ENCODE peak calls at places on chromosome 17, in seven cellular contexts. J, H, K, A, G, U and L are unnamed samples.
A peak's percentile ranks its signal among the peaks of the same experiment; 100 is the strongest.

GRCh38 chr17:80339118-80339517 is 75.8 kb upstream of the ENDOV start:
- DNase-seq in H (peak; percentile 84), J (no peak), A (no peak), K (no peak), U (no peak), G (no peak), L (no peak)

GRCh38 chr17:38450699-38451029 is 22.4 kb downstream of the ARHGAP23 start:
- DNase-seq in H (no peak), U (no peak), G (no peak), A (no peak), J (no peak), K (no peak), L (no peak)

GRCh38 chr17:73519011-73519410 is 125.2 kb downstream of the SDK2 start:
- DNase-seq in K (no peak), U (no peak), G (no peak), H (no peak), J (no peak), A (no peak), L (no peak)

GRCh38 chr17:66654764-66655163 is 180.2 kb upstream of the CACNG5 start:
- DNase-seq in U (peak; percentile 41), H (no peak), J (no peak), G (peak; percentile 44), K (no peak), A (no peak), L (no peak)

GRCh38 chr17:33039874-33040273 is 48.2 kb downstream of the SPACA3 start:
- DNase-seq in K (no peak), A (peak; percentile 84), G (peak; percentile 88), H (no peak), J (peak; percentile 94), U (no peak), L (no peak)

GRCh38 chr17:4988168-4988567 is 693 bp upstream of the CAMTA2 start:
- DNase-seq in K (no peak), U (no peak), J (no peak), G (no peak), A (peak; percentile 31), H (no peak), L (peak; percentile 75)

GRCh38 chr17:32259596-32259995 is 6.0 kb upstream of the RHBDL3 start:
- DNase-seq in G (peak; percentile 72), K (no peak), A (peak; percentile 63), H (no peak), J (peak; percentile 68), U (no peak), L (no peak)

GRCh38 chr17:78525511-78526160 is 51.6 kb downstream of the DNAH17 start:
- DNase-seq in J (no peak), G (no peak), H (no peak), K (no peak), A (no peak), U (no peak), L (no peak)

GRCh38 chr17:57649731-57650484 is 95.2 kb downstream of the CCDC182 start:
- DNase-seq in J (peak; percentile 9), K (peak; percentile 25), G (no peak), H (no peak), U (no peak), A (peak; percentile 47), L (no peak)

GRCh38 chr17:27290916-27291598 is 2.9 kb upstream of the WSB1 start:
- DNase-seq in G (no peak), H (no peak), A (no peak), K (no peak), U (no peak), J (no peak), L (no peak)

GRCh38 chr17:58316260-58316960 is 12.2 kb downstream of the TSPOAP1 start:
- DNase-seq in J (no peak), K (no peak), A (no peak), G (no peak), U (no peak), H (peak; percentile 38), L (peak; percentile 38)

DNA sequence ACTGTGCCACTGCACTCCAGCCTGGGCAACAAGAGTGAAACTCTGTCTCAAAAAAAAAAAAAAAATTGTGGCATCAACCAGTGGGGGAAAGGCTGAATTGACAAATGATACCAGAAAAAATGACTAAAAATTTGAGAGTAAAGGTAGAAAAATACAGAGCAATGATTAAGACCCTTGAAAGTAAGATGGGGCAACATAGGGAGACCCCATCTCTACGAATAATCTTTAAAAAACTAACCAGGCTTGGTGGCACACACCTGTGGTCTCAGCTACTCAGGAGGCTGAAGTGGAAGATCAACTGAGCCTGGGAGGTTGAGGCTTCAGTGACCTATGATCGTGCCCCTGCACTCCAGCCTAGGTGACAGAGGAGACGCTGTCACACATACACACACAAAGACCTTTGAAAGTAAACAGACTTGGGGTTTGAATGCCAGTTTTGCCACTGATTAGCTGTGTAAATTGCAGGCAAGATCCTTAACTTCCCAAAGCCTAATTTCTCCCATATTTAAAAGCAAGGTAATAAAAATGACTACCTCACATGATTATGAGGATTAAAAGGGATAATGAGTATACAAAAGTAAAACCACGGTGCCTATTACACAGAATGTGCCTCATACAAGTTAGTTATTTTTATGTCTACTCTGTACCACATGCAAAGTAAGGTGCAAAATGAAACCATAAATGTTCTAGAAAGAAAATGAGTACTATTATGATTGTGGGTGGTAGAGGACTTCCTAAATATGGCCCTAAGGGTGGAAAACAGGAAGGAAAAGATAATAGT is 21.7 kb upstream of the PAFAH1B1 start:
- DNase-seq in U (no peak), H (no peak), K (no peak), A (no peak), J (no peak), G (no peak), L (no peak)
- H3K4me3 ChIP-seq in U (no peak overlapping the region), H (no peak overlapping the region), K (no peak overlapping the region), A (no peak overlapping the region), J (no peak overlapping the region), G (no peak overlapping the region), L (no peak overlapping the region)

DNA sequence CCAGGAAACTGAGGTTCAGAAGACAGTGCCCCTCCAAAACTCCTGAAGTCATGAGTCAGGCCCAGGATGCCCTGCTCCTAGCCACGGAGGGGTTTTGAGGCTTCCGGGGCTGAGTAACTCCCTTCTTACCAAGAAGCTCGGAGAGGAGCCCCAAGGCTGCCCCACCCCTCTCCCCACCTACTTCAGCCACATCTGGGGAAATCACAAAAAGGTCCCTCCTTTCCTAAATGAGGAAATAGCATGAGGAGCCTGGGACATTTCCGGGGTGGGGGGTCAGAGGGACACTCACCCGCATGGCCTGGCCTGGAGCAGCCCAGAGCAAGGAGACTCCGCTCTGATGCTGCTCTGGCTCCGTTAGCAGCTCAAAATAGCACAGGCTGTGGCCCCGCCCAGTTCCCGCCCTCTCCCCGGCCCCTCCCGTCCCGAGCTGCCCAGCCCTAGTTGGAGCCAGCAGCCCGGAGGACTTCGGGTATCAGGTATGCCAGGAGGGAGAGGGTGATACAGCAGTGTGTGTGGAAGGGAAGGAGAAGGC is 40.1 kb downstream of the MYO18A start:
- DNase-seq in H (peak; percentile 93), G (peak; percentile 69), J (peak; percentile 62), K (peak; percentile 86), A (peak; percentile 71), U (peak; percentile 76), L (peak; percentile 95)
- H3K4me3 ChIP-seq in H (peak overlapping the region; percentile 41), G (peak overlapping the region; percentile 49), J (peak overlapping the region; percentile 42), K (peak overlapping the region; percentile 15), A (peak overlapping the region; percentile 34), U (no peak overlapping the region), L (peak overlapping the region; percentile 68)

GRCh38 chr17:8294814-8295316 is 335 bp downstream of the SLC25A35 start:
- DNase-seq in J (no peak), H (no peak), U (no peak), K (peak; percentile 25), A (no peak), G (no peak), L (no peak)
- H3K4me3 ChIP-seq in J (peak overlapping the region; percentile 71), H (peak overlapping the region; percentile 60), U (no peak overlapping the region), K (peak overlapping the region; percentile 66), A (peak overlapping the region; percentile 46), G (peak overlapping the region; percentile 63), L (peak overlapping the region; percentile 78)

DNA sequence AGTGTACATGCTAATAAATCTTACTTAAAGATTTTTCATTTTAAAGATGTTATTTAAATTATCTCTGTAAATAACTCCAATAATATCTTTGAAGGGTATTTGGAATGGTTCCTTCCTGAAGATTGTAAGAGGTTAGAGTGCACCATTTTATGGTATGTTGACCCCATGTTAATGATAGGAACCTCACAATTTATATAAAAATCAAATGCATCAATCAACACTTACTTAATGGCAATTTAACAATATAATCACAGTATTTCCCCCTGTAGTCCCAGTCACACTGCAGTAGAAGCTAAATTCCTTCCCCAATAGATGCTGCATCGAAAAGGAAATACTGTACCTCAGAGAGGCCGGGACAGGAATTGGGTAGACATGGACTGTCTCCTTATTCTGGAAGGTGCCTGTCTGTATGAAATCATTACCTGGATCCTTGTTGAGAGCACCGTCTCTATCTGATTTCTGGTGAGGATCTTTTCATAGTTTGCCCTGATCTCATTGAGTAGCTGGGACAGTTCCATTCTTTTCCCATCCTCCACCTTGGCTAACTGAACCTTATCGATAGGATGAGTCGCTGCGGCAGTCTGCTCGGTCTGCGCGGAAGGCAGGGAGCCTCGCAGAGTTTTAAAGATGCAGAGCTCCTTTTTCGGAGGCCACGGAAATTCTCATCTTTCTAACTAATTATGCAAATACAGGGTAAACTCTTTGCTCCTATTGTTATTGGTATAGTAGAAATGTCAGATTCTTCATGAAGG is at the start of gene KRT222:
- DNase-seq in H (no peak), K (peak; percentile 38), G (no peak), A (no peak), U (no peak), J (no peak), L (no peak)
- H3K4me3 ChIP-seq in H (no peak within 1 kb of the TSS), K (peak within 1 kb of the TSS; percentile 36), G (no peak within 1 kb of the TSS), A (no peak within 1 kb of the TSS), U (no peak within 1 kb of the TSS), J (no peak within 1 kb of the TSS), L (peak within 1 kb of the TSS; percentile 54)

GRCh38 chr17:77054926-77055325 is 85.8 kb upstream of the SEC14L1 start:
- DNase-seq in H (no peak), K (peak; percentile 16), G (no peak), U (no peak), J (no peak), A (no peak), L (no peak)

GRCh38 chr17:77058016-77058415 is 82.8 kb upstream of the SEC14L1 start:
- DNase-seq in K (no peak), G (no peak), A (no peak), U (no peak), J (no peak), H (no peak), L (no peak)

DNA sequence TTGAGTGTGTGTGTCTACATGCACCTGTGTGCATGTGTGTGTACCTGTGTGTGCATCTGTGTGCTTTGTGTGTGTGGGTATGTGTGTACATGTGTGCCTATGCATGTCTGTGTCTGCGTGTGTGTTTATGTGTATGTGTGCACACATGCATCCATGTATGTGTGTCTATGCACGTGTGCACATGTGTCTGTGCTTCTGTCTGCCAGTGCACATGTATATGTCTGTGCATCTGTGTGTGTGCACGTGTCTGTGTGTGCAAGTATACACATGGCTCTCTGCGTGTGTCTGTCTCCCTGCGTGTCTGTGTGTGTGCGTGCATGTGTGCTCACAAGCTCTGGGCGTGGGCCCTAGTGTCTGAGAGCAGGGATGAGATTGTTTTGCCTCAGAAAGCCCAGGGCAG is 85.3 kb upstream of the SEC14L1 start:
- DNase-seq in A (no peak), U (no peak), G (no peak), H (no peak), K (no peak), J (no peak), L (no peak)
- H3K4me3 ChIP-seq in A (no peak overlapping the region), U (no peak overlapping the region), G (no peak overlapping the region), H (no peak overlapping the region), K (no peak overlapping the region), J (no peak overlapping the region), L (no peak overlapping the region)

GRCh38 chr17:72117748-72118587 is 2.9 kb upstream of the SOX9 start:
- DNase-seq in K (peak; percentile 67), H (no peak), G (no peak), A (no peak), U (no peak), J (no peak), L (no peak)
- H3K4me3 ChIP-seq in K (peak overlapping the region; percentile 43), H (no peak overlapping the region), G (peak overlapping the region; percentile 3), A (peak overlapping the region; percentile 22), U (no peak overlapping the region), J (peak overlapping the region; percentile 40), L (peak overlapping the region; percentile 63)